ENCODE peak calls at places on chromosomes 3 and 15, in seven cellular contexts. P, T, Y, Q, R, C and H are unnamed samples.

GRCh38 chr15:74531144-74531811 is 9.7 kb upstream of the ARID3B start:
- DNase-seq in P (no peak), T (peak), Y (peak), Q (no peak), R (no peak), C (no peak), H (no peak)

GRCh38 chr3:128404276-128405062 is 62.2 kb downstream of the DNAJB8 start:
- DNase-seq in P (no peak), T (no peak), Y (no peak), Q (no peak), R (no peak), C (peak), H (no peak)

GRCh38 chr15:78750566-78750965 is 60.7 kb downstream of the ADAMTS7 start:
- DNase-seq in P (no peak), T (no peak), Y (no peak), Q (no peak), R (no peak), C (no peak), H (no peak)

GRCh38 chr3:194137314-194138097 is 1.6 kb downstream of the HES1 start:
- DNase-seq in P (no peak), T (peak), Y (peak), Q (peak), R (no peak), C (peak), H (peak)

GRCh38 chr3:2354702-2355101 is 256.0 kb downstream of the CNTN4 start:
- DNase-seq in P (no peak), T (no peak), Y (no peak), Q (no peak), R (no peak), C (peak), H (no peak)

GRCh38 chr15:32706704-32707103 is 11.1 kb upstream of the GREM1 start:
- DNase-seq in P (no peak), T (no peak), Y (no peak), Q (no peak), R (no peak), C (no peak), H (no peak)

GRCh38 chr15:70753101-70753829 is 10.1 kb downstream of the UACA start:
- DNase-seq in P (no peak), T (no peak), Y (no peak), Q (no peak), R (no peak), C (no peak), H (no peak)

GRCh38 chr15:76105911-76106310 is 46.1 kb downstream of the TMEM266 start:
- DNase-seq in P (no peak), T (no peak), Y (no peak), Q (no peak), R (no peak), C (no peak), H (no peak)

GRCh38 chr3:194773666-194774455 is 88.2 kb downstream of the FAM43A start:
- DNase-seq in P (no peak), T (no peak), Y (no peak), Q (no peak), R (no peak), C (no peak), H (no peak)

GRCh38 chr3:186772886-186773417 is 10.4 kb upstream of the EIF4A2 start:
- DNase-seq in P (no peak), T (no peak), Y (no peak), Q (no peak), R (no peak), C (peak), H (no peak)

GRCh38 chr15:44788748-44789147 is 52.4 kb downstream of the TRIM69 start:
- DNase-seq in P (no peak), T (no peak), Y (no peak), Q (no peak), R (no peak), C (no peak), H (no peak)

GRCh38 chr15:73325191-73325980 is 43.4 kb downstream of the HCN4 start:
- DNase-seq in P (no peak), T (no peak), Y (no peak), Q (peak), R (no peak), C (no peak), H (no peak)

GRCh38 chr3:149964296-149964695 is 6.4 kb downstream of the PFN2 start:
- DNase-seq in P (no peak), T (peak), Y (no peak), Q (no peak), R (no peak), C (no peak), H (no peak)
- TF ChIP-seq RFX5 in P (no peak), T (no peak), Y (no peak), Q (no peak), R (no peak), C (no peak), H (no peak)

GRCh38 chr3:38446812-38447211 is 6.9 kb upstream of the ACVR2B start:
- DNase-seq in P (no peak), T (no peak), Y (no peak), Q (no peak), R (no peak), C (no peak), H (no peak)

GRCh38 chr3:38450853-38451252 is 2.8 kb upstream of the ACVR2B start:
- DNase-seq in P (no peak), T (no peak), Y (no peak), Q (no peak), R (no peak), C (no peak), H (no peak)

DNA sequence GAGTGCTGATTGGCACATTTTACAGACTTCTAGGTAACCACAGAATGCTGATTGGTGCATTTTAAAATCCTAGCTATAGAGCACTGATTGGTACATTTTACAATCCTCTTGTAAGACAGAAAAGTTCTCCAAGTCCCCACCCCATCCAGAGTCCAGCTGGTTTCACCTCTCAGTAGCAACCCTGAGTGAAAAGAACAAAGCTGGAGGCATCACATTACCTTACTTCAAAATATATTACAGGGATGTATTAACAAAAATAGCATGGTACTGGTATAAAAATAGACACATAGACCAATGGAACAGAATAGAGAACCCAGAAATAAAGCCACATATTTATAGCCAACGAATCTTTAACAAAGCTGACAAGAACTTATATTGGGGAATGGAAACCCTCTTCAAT is 7.4 kb upstream of the ACVR2B start:
- DNase-seq in P (no peak), T (no peak), Y (no peak), Q (no peak), R (no peak), C (no peak), H (no peak)
- TF ChIP-seq RFX5 in P (no peak), T (no peak), Y (no peak), Q (no peak), R (no peak), C (no peak), H (no peak)

GRCh38 chr3:49019941-49020334 is 1.6 kb upstream of the DALRD3 start:
- DNase-seq in P (no peak), T (no peak), Y (no peak), Q (no peak), R (no peak), C (no peak), H (no peak)
- TF ChIP-seq RFX5 in P (no peak), T (no peak), Y (no peak), Q (no peak), R (no peak), C (no peak), H (no peak)

GRCh38 chr3:124747111-124747981 is 17.1 kb downstream of the UMPS start:
- DNase-seq in P (no peak), T (no peak), Y (no peak), Q (no peak), R (no peak), C (no peak), H (no peak)

GRCh38 chr3:124745756-124746155 is 15.5 kb downstream of the UMPS start:
- DNase-seq in P (no peak), T (no peak), Y (no peak), Q (no peak), R (no peak), C (no peak), H (no peak)

GRCh38 chr3:124741027-124741426 is 10.8 kb downstream of the UMPS start:
- DNase-seq in P (no peak), T (peak), Y (no peak), Q (no peak), R (no peak), C (no peak), H (no peak)

GRCh38 chr3:124748560-124749198 is 18.4 kb downstream of the UMPS start:
- DNase-seq in P (no peak), T (no peak), Y (no peak), Q (no peak), R (no peak), C (no peak), H (no peak)

DNA sequence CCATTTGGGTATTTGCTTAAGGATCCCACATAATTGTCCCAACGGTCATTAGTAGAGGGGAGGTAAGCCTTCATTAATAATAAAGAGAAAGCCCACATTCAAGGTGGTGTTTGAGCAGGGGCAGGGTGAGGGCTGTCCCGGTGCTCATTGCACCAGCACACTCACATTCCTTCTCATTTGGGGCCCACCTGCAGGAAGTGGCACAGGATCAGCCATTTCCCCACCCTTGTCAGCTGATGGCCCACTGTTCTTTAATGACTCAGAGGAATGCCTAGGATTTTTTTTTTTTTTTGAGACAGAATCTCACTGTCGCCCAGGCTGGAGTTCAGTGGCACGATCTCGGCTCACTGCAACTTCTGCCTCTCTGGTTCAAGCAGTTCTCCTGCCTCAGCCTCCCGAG is 14.8 kb downstream of the UMPS start:
- DNase-seq in P (no peak), T (no peak), Y (no peak), Q (no peak), R (no peak), C (no peak), H (no peak)
- TF ChIP-seq RFX5 in P (no peak), T (no peak), Y (no peak), Q (no peak), R (no peak), C (no peak), H (no peak)